ENCODE peak calls at places on chromosomes 6 and 20, in five cellular contexts. G, Z, M, N and B are unnamed samples.

GRCh38 chr20:59948828-59949720 is 8.9 kb downstream of the FAM217B start:
- DNase-seq in G (peak; percentile 11), Z (no peak), M (peak; percentile 69), N (no peak), B (peak; percentile 51)

GRCh38 chr6:125511809-125512341 is 210.1 kb upstream of the HDDC2 start:
- DNase-seq in G (no peak), Z (no peak), M (no peak), N (no peak), B (no peak)

GRCh38 chr20:43938932-43939761 is 24.5 kb downstream of the TOX2 start:
- DNase-seq in G (no peak), Z (no peak), M (peak; percentile 72), N (no peak), B (no peak)

GRCh38 chr6:12403201-12403826 is 113.2 kb downstream of the EDN1 start:
- DNase-seq in G (no peak), Z (no peak), M (no peak), N (no peak), B (peak; percentile 13)

GRCh38 chr6:113495521-113495920 is 361.6 kb upstream of the MARCKS start:
- DNase-seq in G (no peak), Z (no peak), M (no peak), N (no peak), B (no peak)

GRCh38 chr20:8144282-8145245 is 12.5 kb downstream of the PLCB1 start:
- DNase-seq in G (peak; percentile 22), Z (no peak), M (no peak), N (no peak), B (no peak)

GRCh38 chr6:169201985-169202384 is 51.7 kb downstream of the THBS2 start:
- DNase-seq in G (no peak), Z (no peak), M (no peak), N (no peak), B (no peak)

GRCh38 chr6:57303931-57304681 is 13.3 kb upstream of the PRIM2 start:
- DNase-seq in G (no peak), Z (no peak), M (no peak), N (no peak), B (no peak)

GRCh38 chr6:16174368-16175078 is 45.6 kb downstream of the MYLIP start:
- DNase-seq in G (no peak), Z (no peak), M (peak; percentile 34), N (no peak), B (peak; percentile 55)